ENCODE peak calls at places on chromosomes 13 and 19, in four cellular contexts. U, S, I and Q are unnamed samples.

GRCh38 chr13:66926851-66927524 is 303.1 kb downstream of the PCDH9 start:
- DNase-seq in I (no peak), S (no peak), U (no peak), Q (no peak)

GRCh38 chr13:59360108-59360507 is 803.6 kb downstream of the DIAPH3 start:
- DNase-seq in I (peak), S (no peak), U (no peak), Q (no peak)

GRCh38 chr13:111211789-111212516 is 96.8 kb downstream of the ARHGEF7 start:
- DNase-seq in S (no peak), I (no peak), U (no peak), Q (no peak)

GRCh38 chr13:95059306-95059705 is 241.9 kb downstream of the ABCC4 start:
- DNase-seq in U (no peak), S (no peak), I (no peak), Q (no peak)

GRCh38 chr13:102089722-102090121 is 312.1 kb downstream of the FGF14 start:
- DNase-seq in I (no peak), S (no peak), U (no peak), Q (no peak)

GRCh38 chr19:40217027-40217810 is 965 bp downstream of the TTC9B start:
- DNase-seq in S (no peak), I (peak), U (no peak), Q (peak)

GRCh38 chr13:48194392-48194754 is 38.6 kb upstream of the ITM2B start:
- DNase-seq in S (no peak), I (no peak), U (no peak), Q (no peak)

GRCh38 chr13:45367995-45368394 is 27.0 kb upstream of the TPT1 start:
- DNase-seq in I (no peak), S (no peak), U (no peak), Q (no peak)

GRCh38 chr19:15475611-15476010 is 3.7 kb downstream of the PGLYRP2 start:
- DNase-seq in U (no peak), S (no peak), I (no peak), Q (no peak)

GRCh38 chr13:32624441-32624840 is 38.2 kb downstream of the PDS5B start:
- DNase-seq in U (no peak), I (no peak), S (no peak), Q (no peak)

GRCh38 chr19:2528543-2529173 is 52.7 kb downstream of the GADD45B start:
- DNase-seq in S (no peak), I (no peak), U (no peak), Q (no peak)

DNA sequence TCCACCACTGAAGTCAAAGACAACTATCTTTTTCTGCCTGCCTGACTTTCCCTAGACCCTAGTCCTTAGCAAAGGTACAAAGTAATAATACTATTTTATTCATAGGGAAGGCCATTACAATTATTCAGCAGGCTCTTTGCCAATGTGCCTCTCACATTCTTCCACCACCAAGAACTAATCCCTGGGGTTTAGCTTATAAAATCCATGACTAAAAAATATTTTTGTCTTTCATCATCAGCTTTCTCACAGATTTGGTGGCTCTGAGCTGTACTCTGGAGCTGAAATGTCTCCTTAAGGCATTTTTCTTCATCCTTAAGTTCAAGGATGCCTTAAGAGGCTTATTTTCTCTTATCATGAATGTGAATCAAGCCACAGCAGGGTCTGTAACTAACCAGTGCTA is 96.1 kb downstream of the OXGR1 start:
- DNase-seq in S (no peak), I (no peak), U (no peak), Q (no peak)
- H3K4me3 ChIP-seq in S (no peak), I (no peak), U (no peak), Q (no peak)

GRCh38 chr13:113364371-113364932 is 522 bp upstream of the GRTP1 start:
- DNase-seq in U (no peak), I (no peak), S (no peak), Q (peak)
- H3K4me3 ChIP-seq in U (peak), I (no peak), S (peak), Q (peak)

DNA sequence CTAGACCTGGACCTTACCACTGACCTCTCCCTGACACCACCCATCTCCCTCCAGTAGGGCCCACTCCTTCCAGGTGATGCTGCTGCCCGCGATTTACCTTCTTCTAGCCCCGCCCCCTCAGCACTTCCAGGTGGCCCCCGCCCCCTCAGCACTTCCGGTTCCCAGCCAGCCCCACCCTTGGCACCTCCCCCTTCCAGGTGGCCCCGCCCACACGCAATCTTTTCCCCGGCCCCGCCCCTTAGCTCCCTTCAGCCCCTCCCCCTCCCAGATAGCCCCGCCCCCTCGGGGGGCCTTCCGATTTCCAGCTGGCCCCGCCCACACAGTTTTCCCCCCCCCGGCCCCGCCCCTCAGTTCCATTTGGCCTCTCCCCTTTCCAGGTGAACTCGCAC is 565 bp downstream of the LIG1 start:
- DNase-seq in I (peak), S (peak), U (peak), Q (peak)
- H3K4me3 ChIP-seq in I (peak), S (peak), U (peak), Q (peak)

GRCh38 chr19:1282588-1283206 is 3.0 kb upstream of the EFNA2 start:
- DNase-seq in S (no peak), U (no peak), I (no peak), Q (no peak)
- H3K4me3 ChIP-seq in S (no peak), U (no peak), I (no peak), Q (no peak)